ENCODE peak calls at places on chromosomes 3 and 15, in five cellular contexts. O is left ventricle myocardium inferior, L is pancreas, F is fibroblast of lung, G is MM.1S. U is an unnamed sample. For H3K9me3 and H3K4me1, the result is how much of the 10 kb centered on the place peaks cover.

GRCh38 chr3:30872879-30873278 is 21.6 kb downstream of the GADL1 start:
- DNase-seq in O (no peak), L (no peak), F (no peak), G (no peak), U (no peak)

GRCh38 chr15:43212299-43212698 is 8.5 kb downstream of the EPB42 start:
- DNase-seq in O (no peak), L (no peak), F (no peak), G (no peak), U (no peak)

GRCh38 chr3:196611761-196612483 is 27.6 kb upstream of the NRROS start:
- DNase-seq in O (no peak), L (no peak), F (no peak), G (no peak), U (no peak)

GRCh38 chr3:557972-558371 is 361.4 kb downstream of the CHL1 start:
- DNase-seq in O (no peak), L (no peak), F (no peak), G (peak), U (no peak)

GRCh38 chr15:71512281-71513016 is 297.9 kb upstream of the NR2E3 start:
- DNase-seq in O (no peak), L (no peak), F (no peak), G (no peak), U (no peak)

GRCh38 chr15:78752492-78753358 is 58.5 kb downstream of the ADAMTS7 start:
- DNase-seq in O (no peak), L (no peak), F (no peak), G (no peak), U (peak)

GRCh38 chr3:137812018-137812417 is 47.9 kb downstream of the SOX14 start:
- DNase-seq in O (no peak), L (no peak), F (no peak), G (no peak), U (no peak)

GRCh38 chr3:58609990-58610389 is 32.8 kb upstream of the FAM107A start:
- DNase-seq in O (no peak), L (no peak), F (peak), G (no peak), U (no peak)

GRCh38 chr3:59685432-59685831 is 635.6 kb upstream of the CFAP20DC start:
- DNase-seq in O (no peak), L (no peak), F (no peak), G (no peak), U (no peak)

GRCh38 chr15:75775296-75776074 is 62.8 kb upstream of the CSPG4 start:
- DNase-seq in O (no peak), L (no peak), F (no peak), G (no peak), U (peak)

GRCh38 chr3:196336319-196337145 is 1.7 kb downstream of the TM4SF19 start:
- DNase-seq in O (no peak), L (no peak), F (no peak), G (no peak), U (no peak)

GRCh38 chr15:100336061-100336460 is 5.7 kb downstream of the ADAMTS17 start:
- DNase-seq in O (no peak), L (no peak), F (no peak), G (no peak), U (no peak)

GRCh38 chr3:170117134-170117533 is 64.4 kb downstream of the PHC3 start:
- DNase-seq in O (no peak), L (no peak), F (peak), G (no peak), U (no peak)

GRCh38 chr3:100269410-100270217 is 8.8 kb downstream of the TBC1D23 start:
- DNase-seq in O (no peak), L (no peak), F (peak), G (no peak), U (no peak)

GRCh38 chr3:157939166-157939565 is 167.1 kb downstream of the SHOX2 start:
- DNase-seq in O (no peak), L (no peak), F (no peak), G (no peak), U (no peak)

GRCh38 chr3:126418661-126419131 is 24.0 kb downstream of the CFAP100 start:
- DNase-seq in O (no peak), L (peak), F (no peak), G (no peak), U (no peak)

GRCh38 chr3:170499562-170500156 is 81.0 kb downstream of the CLDN11 start:
- DNase-seq in O (no peak), L (no peak), F (peak), G (peak), U (no peak)

GRCh38 chr3:114804099-114804498 is 343.0 kb downstream of the ZBTB20 start:
- DNase-seq in O (no peak), L (no peak), F (no peak), G (no peak), U (no peak)

GRCh38 chr3:147191795-147192385 is 214.5 kb downstream of the ZIC4 start:
- DNase-seq in O (no peak), L (no peak), F (peak), G (peak), U (no peak)

GRCh38 chr15:45612790-45613415 is 21.9 kb upstream of the SQOR start:
- DNase-seq in O (no peak), L (no peak), F (peak), G (peak), U (no peak)

GRCh38 chr15:40543631-40544294 is 21.1 kb downstream of the CCDC32 start:
- DNase-seq in O (no peak), L (no peak), F (no peak), G (peak), U (no peak)

GRCh38 chr3:183295211-183295610 is 42.2 kb downstream of the B3GNT5 start:
- DNase-seq in O (no peak), L (no peak), F (peak), G (no peak), U (no peak)

GRCh38 chr3:64295594-64295993 is 70.3 kb upstream of the PRICKLE2 start:
- DNase-seq in O (no peak), L (no peak), F (peak), G (no peak), U (peak)

GRCh38 chr3:187936676-187937075 is 191.4 kb upstream of the BCL6 start:
- DNase-seq in O (no peak), L (no peak), F (no peak), G (no peak), U (no peak)

GRCh38 chr3:120435621-120436020 is 15.2 kb downstream of the FSTL1 start:
- DNase-seq in O (no peak), L (no peak), F (peak), G (no peak), U (no peak)

GRCh38 chr3:188854395-188855149 is 317.2 kb upstream of the TPRG1 start:
- DNase-seq in O (no peak), L (no peak), F (peak), G (no peak), U (no peak)

GRCh38 chr3:27458929-27459328 is 25.3 kb downstream of the SLC4A7 start:
- DNase-seq in O (no peak), L (no peak), F (no peak), G (no peak), U (no peak)

GRCh38 chr15:38398134-38398533 is 55.8 kb upstream of the FAM98B start:
- DNase-seq in O (peak), L (no peak), F (peak), G (no peak), U (peak)

GRCh38 chr3:102174832-102175374 is 259.9 kb upstream of the ZPLD1 start:
- DNase-seq in O (no peak), L (no peak), F (peak), G (no peak), U (no peak)

GRCh38 chr15:65655026-65655425 is 33.3 kb downstream of the SLC24A1 start:
- DNase-seq in O (no peak), L (no peak), F (peak), G (no peak), U (no peak)

GRCh38 chr3:196941846-196942225 is 492 bp downstream of the NCBP2 start:
- DNase-seq in O (peak), L (no peak), F (peak), G (peak), U (peak)

GRCh38 chr15:25545017-25545416 is 106.2 kb upstream of the UBE3A start:
- DNase-seq in O (no peak), L (no peak), F (peak), G (no peak), U (no peak)

GRCh38 chr3:65963787-65964707 is 74.7 kb downstream of the MAGI1 start:
- DNase-seq in O (no peak), L (no peak), F (peak), G (no peak), U (no peak)

GRCh38 chr15:70328137-70329115 is 230.7 kb upstream of the TLE3 start:
- DNase-seq in O (peak), L (no peak), F (peak), G (peak), U (peak)

GRCh38 chr15:52466134-52466701 is 62.5 kb downstream of the MYO5A start:
- DNase-seq in O (peak), L (no peak), F (peak), G (peak), U (peak)

GRCh38 chr15:52005748-52006701 is 13.0 kb upstream of the MAPK6 start:
- DNase-seq in O (no peak), L (no peak), F (peak), G (peak), U (no peak)

GRCh38 chr3:37824090-37824953 is 37.4 kb upstream of the CTDSPL start:
- DNase-seq in O (no peak), L (no peak), F (peak), G (no peak), U (no peak)

GRCh38 chr3:64908292-64908691 is 220.5 kb upstream of the ADAMTS9 start:
- DNase-seq in O (no peak), L (no peak), F (no peak), G (no peak), U (no peak)

GRCh38 chr3:52509753-52510328 is 14.7 kb downstream of the STAB1 start:
- DNase-seq in O (no peak), L (no peak), F (no peak), G (peak), U (no peak)
- TF ChIP-seq CTCF in O (no peak), L (no peak), F (no peak), G (peak), U (no peak)

DNA sequence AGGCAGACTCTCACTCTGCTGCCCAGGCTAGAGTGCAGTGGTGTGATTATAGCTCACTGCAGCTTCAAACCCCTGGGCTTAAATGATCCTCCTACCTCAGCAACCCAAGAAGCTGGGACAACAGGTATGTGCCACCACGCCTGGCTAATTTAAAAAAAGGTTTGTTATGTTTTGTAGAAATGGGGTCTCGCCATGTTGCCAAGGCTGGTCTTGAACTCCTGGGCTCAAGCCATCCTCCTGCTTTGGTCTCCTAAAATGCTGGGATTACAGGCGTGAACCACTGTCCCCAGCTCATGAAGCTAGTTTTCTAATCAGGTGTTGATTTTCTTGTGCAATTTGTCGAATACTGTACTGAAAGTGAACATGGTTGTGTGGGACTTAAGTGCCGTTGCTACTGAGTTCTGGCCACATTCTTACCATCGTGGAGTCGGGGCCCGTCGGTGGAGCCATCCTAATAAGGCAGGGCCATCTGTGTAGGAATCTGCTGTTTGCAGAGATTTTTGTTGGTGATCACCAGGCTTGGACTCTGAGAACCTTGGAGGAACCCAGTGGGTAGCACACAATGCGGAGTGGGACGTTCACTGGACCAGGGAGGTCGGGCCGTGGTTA is 193.2 kb downstream of the GOLGA6L6 start:
- DNase-seq in O (no peak), L (no peak), F (no peak), G (peak), U (no peak)
- H3K9me3 ChIP-seq in O (under half), L (under half), F (under half), G (under half), U (under half)

GRCh38 chr3:49417516-49418120 is 4.7 kb downstream of the AMT start:
- DNase-seq in O (no peak), L (peak), F (no peak), G (no peak), U (no peak)

GRCh38 chr3:49414753-49415152 is 2.5 kb downstream of the TCTA start:
- DNase-seq in O (no peak), L (peak), F (no peak), G (peak), U (no peak)

GRCh38 chr3:49415931-49416601 is 3.8 kb downstream of the TCTA start:
- DNase-seq in O (no peak), L (peak), F (no peak), G (peak), U (no peak)

GRCh38 chr3:49413338-49413734 is 1.1 kb downstream of the TCTA start:
- DNase-seq in O (no peak), L (peak), F (no peak), G (no peak), U (no peak)

GRCh38 chr3:49416867-49417266 is 4.6 kb downstream of the TCTA start:
- DNase-seq in O (no peak), L (no peak), F (no peak), G (no peak), U (no peak)
- H3K4me1 ChIP-seq in O (half or more), L (under half), F (under half), G (under half), U (under half)

DNA sequence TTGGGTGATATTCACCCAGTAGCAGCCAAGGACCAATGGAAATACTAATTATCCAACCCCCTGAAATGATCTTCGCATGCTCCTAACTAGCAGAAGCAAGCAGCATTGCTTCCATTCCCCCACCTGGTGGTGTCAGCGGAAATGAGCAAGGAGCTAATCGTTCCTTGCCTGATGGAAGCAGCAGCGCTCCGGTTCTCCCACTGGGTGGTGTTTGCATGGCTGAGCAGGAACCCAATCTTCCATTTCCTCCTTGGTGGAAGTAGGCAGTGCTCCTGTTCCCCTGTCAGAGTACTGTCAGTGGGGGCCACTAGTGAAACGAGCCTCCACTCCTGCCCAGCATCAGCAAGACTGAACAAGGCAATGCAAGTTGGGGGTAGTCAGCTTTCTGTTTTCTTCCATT is 311.5 kb downstream of the CACNA2D3 start:
- DNase-seq in O (no peak), L (no peak), F (no peak), G (no peak), U (no peak)
- TF ChIP-seq CTCF in O (no peak), L (no peak), F (no peak), G (no peak), U (no peak)

GRCh38 chr15:97168704-97169475 is 791.6 kb upstream of the ARRDC4 start:
- DNase-seq in O (no peak), L (no peak), F (no peak), G (no peak), U (no peak)

GRCh38 chr15:97177135-97177704 is 783.3 kb upstream of the ARRDC4 start:
- DNase-seq in O (no peak), L (no peak), F (no peak), G (no peak), U (no peak)

GRCh38 chr15:97174886-97175540 is 785.5 kb upstream of the ARRDC4 start:
- DNase-seq in O (no peak), L (no peak), F (no peak), G (no peak), U (no peak)

DNA sequence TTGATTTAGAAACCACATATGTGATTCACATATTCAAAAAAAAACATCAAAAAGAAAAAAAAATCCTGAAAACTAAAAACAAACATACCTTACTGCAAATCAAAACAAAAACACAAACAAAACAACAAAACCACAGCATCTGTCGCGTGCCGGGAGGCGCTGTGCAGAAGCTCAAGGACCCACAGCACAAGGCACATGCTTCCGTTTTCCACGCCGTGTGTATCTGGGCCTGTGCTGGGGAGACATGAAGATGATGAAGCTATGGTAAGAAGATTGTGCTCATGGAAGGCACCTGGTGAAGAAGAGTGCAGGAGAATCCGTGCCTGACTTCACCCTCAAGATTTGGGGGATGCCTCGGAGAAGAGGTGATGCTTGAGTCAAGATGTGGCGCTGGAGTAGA is 788.9 kb upstream of the ARRDC4 start:
- DNase-seq in O (no peak), L (no peak), F (no peak), G (no peak), U (no peak)
- H3K9me3 ChIP-seq in O (under half), L (under half), F (under half), G (under half), U (under half)

GRCh38 chr3:9403463-9403862 is 6.0 kb downstream of the SETD5 start:
- DNase-seq in O (no peak), L (no peak), F (no peak), G (no peak), U (no peak)

GRCh38 chr3:9406856-9407626 is 9.6 kb downstream of the SETD5 start:
- DNase-seq in O (no peak), L (no peak), F (no peak), G (no peak), U (no peak)

GRCh38 chr3:9402410-9403228 is 5.2 kb downstream of the SETD5 start:
- DNase-seq in O (no peak), L (peak), F (peak), G (no peak), U (no peak)

GRCh38 chr3:9405756-9406155 is 8.3 kb downstream of the SETD5 start:
- DNase-seq in O (no peak), L (no peak), F (no peak), G (no peak), U (no peak)

GRCh38 chr3:9404680-9405079 is 7.3 kb downstream of the SETD5 start:
- DNase-seq in O (no peak), L (no peak), F (no peak), G (no peak), U (no peak)
- H3K4me1 ChIP-seq in O (half or more), L (half or more), F (under half), G (under half), U (half or more)

GRCh38 chr15:58053236-58054153 is 12.0 kb downstream of the ALDH1A2 start:
- DNase-seq in O (no peak), L (no peak), F (no peak), G (no peak), U (no peak)

GRCh38 chr15:58058068-58058467 is 7.4 kb downstream of the ALDH1A2 start:
- DNase-seq in O (no peak), L (no peak), F (no peak), G (no peak), U (no peak)

GRCh38 chr15:58058729-58059128 is 6.8 kb downstream of the ALDH1A2 start:
- DNase-seq in O (no peak), L (no peak), F (no peak), G (no peak), U (no peak)

GRCh38 chr15:58057559-58057958 is 8.0 kb downstream of the ALDH1A2 start:
- DNase-seq in O (no peak), L (no peak), F (no peak), G (no peak), U (no peak)

GRCh38 chr15:58056015-58056414 is 9.5 kb downstream of the ALDH1A2 start:
- DNase-seq in O (no peak), L (no peak), F (no peak), G (no peak), U (no peak)
- TF ChIP-seq CTCF in O (peak), L (no peak), F (no peak), G (no peak), U (no peak)

GRCh38 chr3:136698361-136698760 is 53.8 kb downstream of the STAG1 start:
- DNase-seq in O (no peak), L (no peak), F (peak), G (no peak), U (no peak)
- H3K9me3 ChIP-seq in O (under half), L (under half), F (under half), G (under half), U (under half)

GRCh38 chr15:79883579-79884203 is 13.1 kb downstream of the MTHFS start:
- DNase-seq in O (no peak), L (no peak), F (no peak), G (no peak), U (no peak)
- H3K4me1 ChIP-seq in O (under half), L (under half), F (under half), G (under half), U (under half)

U was measured in tibial artery.